ENCODE peak calls at places on chromosomes 1 and 21, in seven cellular contexts. Q is activated T-helper 9 cell treated with anti-CD3 and anti-CD28 coated beads, Interleukin-2, amount 50 U/mL, for 16 hours; I is Ammon's horn; K is kidney tubule cell; T is HL-60; R is colonic mucosa; N is stomach. V is an unnamed sample.

GRCh38 chr1:34924759-34925555 is 4.5 kb downstream of the DLGAP3 start:
- DNase-seq in R (peak), N (peak), Q (no peak), T (peak), K (peak), I (no peak), V (no peak)

GRCh38 chr1:24278726-24279125 is 40.4 kb upstream of the GRHL3 start:
- DNase-seq in K (no peak), Q (no peak), R (no peak), N (no peak), T (no peak), I (no peak), V (no peak)

GRCh38 chr1:234598974-234599616 is 10.9 kb downstream of the IRF2BP2 start:
- DNase-seq in R (no peak), K (peak), I (no peak), N (peak), T (peak), Q (no peak), V (no peak)

GRCh38 chr1:246828818-246829217 is 102.9 kb downstream of the AHCTF1 start:
- DNase-seq in K (no peak), I (no peak), R (no peak), Q (no peak), N (no peak), T (no peak), V (no peak)

GRCh38 chr1:59241909-59242308 is 55.0 kb upstream of the FGGY start:
- DNase-seq in N (no peak), R (no peak), K (no peak), Q (no peak), I (no peak), T (no peak), V (no peak)

GRCh38 chr1:208201241-208201640 is 42.9 kb downstream of the PLXNA2 start:
- DNase-seq in N (peak), Q (no peak), R (peak), T (no peak), I (no peak), K (peak), V (no peak)

GRCh38 chr1:21344750-21345443 is 54.6 kb upstream of the ECE1 start:
- DNase-seq in T (no peak), I (no peak), Q (no peak), K (no peak), R (no peak), N (peak), V (peak)

GRCh38 chr21:39668369-39668768 is 55.6 kb downstream of the B3GALT5 start:
- DNase-seq in N (no peak), I (no peak), Q (no peak), R (no peak), K (no peak), T (no peak), V (no peak)

GRCh38 chr1:7743346-7743745 is 27.8 kb upstream of the VAMP3 start:
- DNase-seq in K (no peak), Q (no peak), I (no peak), N (no peak), R (no peak), T (no peak), V (no peak)

GRCh38 chr1:160206421-160207117 is 1.4 kb downstream of the PEA15 start:
- DNase-seq in T (no peak), I (no peak), K (peak), N (no peak), Q (no peak), R (no peak), V (peak)

GRCh38 chr1:151790940-151791651 is 796 bp upstream of the TDRKH start:
- DNase-seq in Q (no peak), R (peak), I (no peak), K (peak), N (no peak), T (no peak), V (peak)

GRCh38 chr1:100038401-100039306 is 68.9 kb downstream of the SLC35A3 start:
- DNase-seq in R (peak), I (peak), K (peak), Q (peak), N (peak), T (peak), V (peak)

GRCh38 chr1:213899413-213899812 is 88.4 kb upstream of the PROX1 start:
- DNase-seq in T (peak), I (no peak), R (no peak), N (no peak), K (no peak), Q (no peak), V (no peak)

GRCh38 chr1:202952818-202953217 is 5.3 kb downstream of the ADIPOR1 start:
- DNase-seq in R (peak), I (peak), K (peak), N (no peak), Q (no peak), T (peak), V (no peak)

GRCh38 chr1:241610056-241610815 is 29.9 kb downstream of the CHML start:
- DNase-seq in I (no peak), R (peak), K (peak), T (no peak), N (peak), Q (no peak), V (peak)

GRCh38 chr1:225554216-225554812 is 98.6 kb downstream of the ENAH start:
- DNase-seq in R (no peak), I (no peak), T (no peak), N (no peak), K (peak), Q (no peak), V (no peak)

GRCh38 chr1:119288751-119289150 is 79.8 kb upstream of the HAO2 start:
- DNase-seq in Q (no peak), I (no peak), K (peak), T (no peak), N (no peak), R (no peak), V (no peak)

GRCh38 chr1:45880930-45881329 is 77.5 kb downstream of the MAST2 start:
- DNase-seq in I (no peak), Q (no peak), R (no peak), K (no peak), N (no peak), T (no peak), V (no peak)

GRCh38 chr1:233240839-233241682 is 54.5 kb downstream of the PCNX2 start:
- DNase-seq in R (peak), Q (no peak), I (peak), K (peak), N (peak), T (peak), V (peak)

GRCh38 chr1:10217748-10218441 is 7.5 kb downstream of the KIF1B start:
- DNase-seq in I (peak), Q (no peak), T (no peak), K (peak), R (no peak), N (no peak), V (no peak)

GRCh38 chr1:66143661-66144060 is 351.0 kb downstream of the PDE4B start:
- DNase-seq in I (no peak), R (no peak), T (no peak), Q (no peak), N (no peak), K (no peak), V (no peak)

GRCh38 chr1:217482356-217483102 is 148.4 kb downstream of the GPATCH2 start:
- DNase-seq in I (no peak), N (no peak), T (peak), Q (peak), R (no peak), K (peak), V (no peak)

GRCh38 chr1:212721388-212722247 is 22.0 kb upstream of the BATF3 start:
- DNase-seq in Q (peak), R (no peak), I (no peak), K (peak), T (no peak), N (peak), V (no peak)

GRCh38 chr1:224852901-224853568 is 76.4 kb upstream of the DNAH14 start:
- DNase-seq in I (peak), N (no peak), T (peak), R (no peak), Q (no peak), K (peak), V (peak)

GRCh38 chr1:200535605-200536004 is 84.9 kb downstream of the KIF14 start:
- DNase-seq in R (peak), I (no peak), Q (no peak), T (peak), N (peak), K (peak), V (peak)